ENCODE peak calls at places on chromosomes 1 and 21, in six cellular contexts. A, K, U, S, B and F are unnamed samples.

GRCh38 chr1:1926346-1926811 is 7.3 kb upstream of the TMEM52 start:
- DNase-seq in A (no peak), K (no peak), U (no peak), S (no peak), B (no peak), F (no peak)

GRCh38 chr21:22728091-22728490 is 1729.9 kb downstream of the NCAM2 start:
- DNase-seq in A (no peak), K (no peak), U (no peak), S (no peak), B (no peak), F (no peak)

GRCh38 chr1:248592655-248593054 is 4.8 kb downstream of the OR2T10 start:
- DNase-seq in A (no peak), K (no peak), U (no peak), S (no peak), B (no peak), F (no peak)

GRCh38 chr1:218383681-218384080 is 38.5 kb downstream of the TGFB2 start:
- DNase-seq in A (no peak), K (no peak), U (no peak), S (no peak), B (peak; percentile 65), F (no peak)

GRCh38 chr1:63615809-63616420 is 22.7 kb downstream of the PGM1 start:
- DNase-seq in A (peak; percentile 24), K (no peak), U (peak; percentile 84), S (no peak), B (peak; percentile 86), F (peak; percentile 79)

GRCh38 chr1:197908695-197909336 is 6.4 kb downstream of the C1orf53 start:
- DNase-seq in A (no peak), K (no peak), U (no peak), S (no peak), B (no peak), F (no peak)

GRCh38 chr1:18581420-18581880 is 49.2 kb upstream of the PAX7 start:
- DNase-seq in A (peak; percentile 53), K (no peak), U (no peak), S (no peak), B (peak; percentile 28), F (peak; percentile 51)

GRCh38 chr1:32142446-32143301 is 34.8 kb downstream of the KPNA6 start:
- DNase-seq in A (no peak), K (no peak), U (peak; percentile 84), S (no peak), B (peak; percentile 87), F (no peak)

GRCh38 chr1:110595311-110595710 is 10.8 kb downstream of the KCNA2 start:
- DNase-seq in A (no peak), K (no peak), U (no peak), S (no peak), B (no peak), F (no peak)

GRCh38 chr1:226097866-226098625 is 35.5 kb downstream of the H3-3A start:
- DNase-seq in A (no peak), K (peak; percentile 52), U (peak; percentile 29), S (no peak), B (peak; percentile 51), F (no peak)

GRCh38 chr1:3515774-3516480 is 61.5 kb downstream of the ARHGEF16 start:
- DNase-seq in A (no peak), K (no peak), U (no peak), S (peak; percentile 16), B (no peak), F (no peak)

GRCh38 chr1:192974701-192975100 is 84.5 kb downstream of the UCHL5 start:
- DNase-seq in A (no peak), K (peak; percentile 27), U (peak; percentile 48), S (peak; percentile 10), B (peak; percentile 22), F (no peak)

GRCh38 chr1:64046871-64047270 is 156.6 kb upstream of the UBE2U start:
- DNase-seq in A (no peak), K (no peak), U (no peak), S (no peak), B (no peak), F (no peak)

GRCh38 chr1:48285525-48285924 is 63.0 kb downstream of the SLC5A9 start:
- DNase-seq in A (no peak), K (no peak), U (no peak), S (no peak), B (no peak), F (no peak)

GRCh38 chr1:53554592-53555305 is 95.5 kb downstream of the DMRTB1 start:
- DNase-seq in A (no peak), K (no peak), U (no peak), S (no peak), B (no peak), F (no peak)

GRCh38 chr1:31625561-31626272 is 8.2 kb downstream of the HCRTR1 start:
- DNase-seq in A (no peak), K (no peak), U (peak; percentile 54), S (no peak), B (peak; percentile 62), F (no peak)

GRCh38 chr1:34009340-34009975 is 145.6 kb downstream of the HMGB4 start:
- DNase-seq in A (no peak), K (peak; percentile 27), U (no peak), S (no peak), B (no peak), F (no peak)

GRCh38 chr1:12057382-12057781 is 5.7 kb upstream of the TNFRSF8 start:
- DNase-seq in A (no peak), K (no peak), U (no peak), S (no peak), B (peak; percentile 66), F (peak; percentile 81)

GRCh38 chr21:32307706-32308105 is 9.1 kb downstream of the MRAP start:
- DNase-seq in A (no peak), K (no peak), U (peak; percentile 66), S (no peak), B (peak; percentile 79), F (no peak)

GRCh38 chr21:31872452-31873274 is at the start of gene HUNK:
- DNase-seq in A (peak; percentile 16), K (no peak), U (peak; percentile 39), S (no peak), B (peak; percentile 28), F (peak; percentile 3)

DNA sequence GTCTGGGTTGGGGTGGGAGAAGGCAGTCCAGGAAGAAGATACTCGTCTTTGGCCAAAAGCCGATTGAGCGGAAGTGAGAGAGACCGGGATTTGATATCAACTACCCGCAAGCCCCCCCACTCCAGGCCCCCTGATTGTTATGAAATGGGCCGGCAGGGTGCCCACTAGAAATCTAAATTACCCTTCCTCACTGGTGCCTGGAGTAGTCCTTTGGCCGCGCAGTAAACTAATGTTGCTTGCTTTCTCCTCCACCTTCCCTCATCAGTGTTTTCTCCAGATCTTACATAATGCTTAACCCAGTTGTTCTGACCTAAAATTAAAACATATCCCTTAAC is 119.2 kb upstream of the BARHL2 start:
- DNase-seq in A (no peak), K (no peak), U (no peak), S (no peak), B (no peak), F (no peak)
- H3K4me3 ChIP-seq in A (no peak overlapping the region), K (no peak overlapping the region), U (no peak overlapping the region), S (no peak overlapping the region), B (no peak overlapping the region), F (no peak overlapping the region)

GRCh38 chr1:179881642-179882252 is 338 bp upstream of the TOR1AIP1 start:
- DNase-seq in A (no peak), K (no peak), U (peak; percentile 97), S (peak; percentile 65), B (peak; percentile 97), F (no peak)

GRCh38 chr1:179879797-179880196 is 2.2 kb upstream of the TOR1AIP2 start:
- DNase-seq in A (peak; percentile 28), K (no peak), U (no peak), S (no peak), B (no peak), F (peak; percentile 75)

GRCh38 chr1:179882253-179883039 is at the start of gene TOR1AIP1:
- DNase-seq in A (peak; percentile 99), K (peak; percentile 61), U (peak; percentile 99), S (peak; percentile 85), B (peak; percentile 99), F (peak; percentile 99)

GRCh38 chr1:179883739-179884138 is 1.7 kb downstream of the TOR1AIP1 start:
- DNase-seq in A (peak; percentile 62), K (no peak), U (no peak), S (no peak), B (no peak), F (peak; percentile 85)

DNA sequence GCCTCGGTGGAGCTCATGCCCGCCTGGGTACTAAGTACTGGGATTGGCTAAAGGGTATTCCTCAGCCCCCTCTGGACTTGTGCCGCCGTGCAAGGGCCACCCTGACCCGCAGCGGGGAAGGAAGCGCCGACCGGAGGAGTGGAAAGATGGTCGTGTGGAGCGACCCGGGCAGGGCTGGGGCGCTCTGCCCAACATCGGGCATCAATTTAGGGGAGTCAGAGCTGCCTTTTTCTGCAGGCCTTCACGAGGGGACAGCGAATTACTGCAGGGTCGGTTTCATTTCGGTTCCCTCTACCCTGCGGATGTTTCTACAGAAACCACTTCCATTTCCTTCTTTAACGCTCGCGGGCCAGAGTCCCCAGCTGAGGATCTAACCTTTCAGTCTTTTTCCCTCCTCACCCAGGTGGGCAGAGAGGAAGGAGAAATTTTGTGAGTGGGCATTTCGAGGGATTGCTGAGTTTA is 986 bp downstream of the TOR1AIP1 start:
- DNase-seq in A (no peak), K (no peak), U (no peak), S (no peak), B (peak; percentile 25), F (peak; percentile 75)
- TF ChIP-seq CTCF in A (no peak), K (no peak), U (no peak), S (no peak), B (no peak), F (no peak)

GRCh38 chr1:77415585-77415984 is 133.8 kb downstream of the AK5 start:
- DNase-seq in A (no peak), K (no peak), U (no peak), S (no peak), B (no peak), F (no peak)

GRCh38 chr1:77412069-77412793 is 130.4 kb downstream of the AK5 start:
- DNase-seq in A (no peak), K (no peak), U (peak; percentile 62), S (no peak), B (peak; percentile 21), F (peak; percentile 11)

GRCh38 chr1:77412794-77413530 is 131.1 kb downstream of the AK5 start:
- DNase-seq in A (peak; percentile 14), K (no peak), U (no peak), S (no peak), B (no peak), F (peak; percentile 27)

GRCh38 chr1:77416692-77417450 is 135.1 kb downstream of the AK5 start:
- DNase-seq in A (no peak), K (peak; percentile 22), U (peak; percentile 39), S (no peak), B (peak; percentile 63), F (no peak)

GRCh38 chr1:77413541-77414335 is 131.9 kb downstream of the AK5 start:
- DNase-seq in A (peak; percentile 21), K (no peak), U (no peak), S (no peak), B (no peak), F (peak; percentile 48)
- H3K4me3 ChIP-seq in A (peak overlapping the region; percentile 36), K (no peak overlapping the region), U (no peak overlapping the region), S (no peak overlapping the region), B (no peak overlapping the region), F (peak overlapping the region; percentile 8)

GRCh38 chr1:23466423-23466989 is 17.5 kb downstream of the ASAP3 start:
- DNase-seq in A (no peak), K (no peak), U (no peak), S (no peak), B (no peak), F (no peak)
- TF ChIP-seq CTCF in A (no peak), K (no peak), U (no peak), S (no peak), B (no peak), F (no peak)